ENCODE peak calls at places on chromosomes 16 and 17, in seven cellular contexts. X is cardiac muscle cell, V is PC-3, J is Caco-2, K is AG04450, Z is A549, N is esophagus muscularis mucosa. O is an unnamed sample.

GRCh38 chr17:56373981-56374380 is 219.5 kb upstream of the NOG start:
- DNase-seq in Z (no peak), X (no peak), N (no peak), K (no peak), J (peak; percentile 4), V (no peak), O (no peak)

GRCh38 chr17:48209973-48210372 is 102.4 kb downstream of the SNX11 start:
- DNase-seq in J (no peak), Z (no peak), K (no peak), X (no peak), N (no peak), V (no peak), O (no peak)

GRCh38 chr17:37234106-37234505 is 141.7 kb upstream of the C17orf78 start:
- DNase-seq in V (no peak), K (no peak), N (no peak), X (no peak), J (no peak), Z (no peak), O (no peak)

GRCh38 chr16:51875834-51876725 is 670.9 kb downstream of the TOX3 start:
- DNase-seq in V (no peak), X (no peak), Z (no peak), N (no peak), J (no peak), K (no peak), O (no peak)

GRCh38 chr17:39920218-39921210 is 2.1 kb upstream of the GSDMB start:
- DNase-seq in V (no peak), K (no peak), X (no peak), J (no peak), N (no peak), Z (no peak), O (no peak)

GRCh38 chr16:52812945-52813556 is 239.6 kb downstream of the CHD9NB start:
- DNase-seq in X (no peak), K (no peak), N (no peak), V (peak; percentile 72), J (no peak), Z (peak; percentile 10), O (peak; percentile 78)

GRCh38 chr16:76182092-76182635 is 95.0 kb upstream of the CNTNAP4 start:
- DNase-seq in Z (no peak), J (no peak), X (no peak), K (no peak), V (no peak), N (no peak), O (no peak)

GRCh38 chr17:6461792-6462524 is 17.7 kb downstream of the PIMREG start:
- DNase-seq in N (no peak), Z (no peak), V (no peak), J (no peak), K (no peak), X (no peak), O (no peak)

GRCh38 chr17:66436643-66437042 is 134.2 kb downstream of the PRKCA start:
- DNase-seq in K (no peak), J (no peak), X (no peak), V (no peak), N (no peak), Z (no peak), O (no peak)

GRCh38 chr16:85491798-85492616 is 121.1 kb upstream of the GSE1 start:
- DNase-seq in Z (no peak), K (no peak), V (peak; percentile 65), N (no peak), J (peak; percentile 92), X (peak; percentile 67), O (no peak)

GRCh38 chr17:40472733-40473452 is 28.5 kb downstream of the TNS4 start:
- DNase-seq in K (no peak), X (no peak), Z (no peak), V (peak; percentile 50), J (no peak), N (no peak), O (no peak)

GRCh38 chr17:29514792-29515191 is 52.0 kb downstream of the ABHD15 start:
- DNase-seq in Z (no peak), V (no peak), K (no peak), N (no peak), J (no peak), X (peak; percentile 3), O (no peak)

GRCh38 chr16:4313563-4314531 is 2.0 kb upstream of the GLIS2 start:
- DNase-seq in Z (peak; percentile 97), V (no peak), K (no peak), N (no peak), X (peak; percentile 61), J (peak; percentile 92), O (no peak)

DNA sequence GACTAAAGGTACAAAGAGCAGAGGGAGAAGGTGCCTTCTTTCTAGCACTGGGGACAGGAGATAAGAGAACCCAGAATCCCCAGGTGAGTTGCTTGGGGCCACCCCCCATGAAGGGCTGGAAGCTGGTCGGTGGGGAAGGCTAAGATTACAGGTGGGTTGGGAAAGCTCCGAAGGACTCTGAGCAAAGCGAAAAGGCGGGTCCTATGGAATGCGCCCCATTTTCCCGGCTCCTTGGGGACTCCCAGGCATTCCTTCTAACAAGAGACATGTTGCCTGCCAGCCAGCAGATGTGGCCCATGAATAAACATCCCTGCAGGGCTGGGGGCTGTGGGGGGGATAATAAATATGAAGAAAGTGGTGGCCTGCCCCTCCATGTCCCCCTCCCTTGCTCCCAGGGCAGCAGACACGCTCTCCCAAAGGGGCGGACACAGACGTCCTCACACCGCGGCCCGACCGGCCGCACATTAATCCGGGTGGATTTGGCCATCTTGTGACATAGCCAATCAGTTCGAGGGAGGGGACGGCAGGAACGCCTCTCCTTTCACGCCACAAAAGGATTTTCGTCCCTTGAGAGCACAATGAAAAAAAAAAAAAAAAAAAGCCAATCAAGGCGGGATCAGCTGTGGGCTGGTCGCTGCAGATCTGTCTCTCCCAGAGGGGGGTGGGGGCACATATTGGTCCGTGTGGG is 98.5 kb downstream of the SOX9 start:
- DNase-seq in X (peak; percentile 32), Z (no peak), J (no peak), K (no peak), N (no peak), V (no peak), O (no peak)
- H3K4me3 ChIP-seq in X (peak overlapping the region; percentile 18), Z (no peak overlapping the region), J (no peak overlapping the region), K (peak overlapping the region; percentile 22), N (no peak overlapping the region), V (no peak overlapping the region), O (peak overlapping the region; percentile 29)

GRCh38 chr17:32488177-32488542 is 1.4 kb downstream of the CDK5R1 start:
- DNase-seq in Z (no peak), X (no peak), K (no peak), J (no peak), N (no peak), V (no peak), O (no peak)

GRCh38 chr17:32486091-32486700 is 597 bp upstream of the CDK5R1 start:
- DNase-seq in Z (peak; percentile 76), X (peak; percentile 81), V (peak; percentile 73), J (peak; percentile 88), K (no peak), N (no peak), O (no peak)

GRCh38 chr17:32486701-32487459 is at the start of gene CDK5R1:
- DNase-seq in J (peak; percentile 90), X (peak; percentile 90), N (no peak), V (peak; percentile 50), K (no peak), Z (peak; percentile 55), O (no peak)

GRCh38 chr17:32488604-32489180 is 1.9 kb downstream of the CDK5R1 start:
- DNase-seq in V (no peak), K (no peak), J (no peak), X (no peak), Z (no peak), N (no peak), O (no peak)

GRCh38 chr17:32487460-32488176 is 825 bp downstream of the CDK5R1 start:
- DNase-seq in J (peak; percentile 47), N (no peak), Z (no peak), V (no peak), X (peak; percentile 60), K (no peak), O (no peak)
- TF ChIP-seq CTCF in J (no peak), N (no peak), Z (no peak), V (no peak), X (no peak), K (no peak), O (no peak)

GRCh38 chr17:80763293-80763867 is 218.7 kb downstream of the RPTOR start:
- DNase-seq in X (no peak), Z (no peak), V (no peak), K (no peak), N (no peak), J (no peak), O (no peak)

GRCh38 chr17:80758793-80759673 is 214.4 kb downstream of the RPTOR start:
- DNase-seq in Z (no peak), K (no peak), N (no peak), J (no peak), V (no peak), X (no peak), O (no peak)

GRCh38 chr17:80760501-80760900 is 215.9 kb downstream of the RPTOR start:
- DNase-seq in Z (no peak), V (peak; percentile 96), X (no peak), N (no peak), J (no peak), K (no peak), O (no peak)

GRCh38 chr17:80762076-80762475 is 217.4 kb downstream of the RPTOR start:
- DNase-seq in J (no peak), V (no peak), Z (no peak), X (no peak), N (no peak), K (no peak), O (no peak)

DNA sequence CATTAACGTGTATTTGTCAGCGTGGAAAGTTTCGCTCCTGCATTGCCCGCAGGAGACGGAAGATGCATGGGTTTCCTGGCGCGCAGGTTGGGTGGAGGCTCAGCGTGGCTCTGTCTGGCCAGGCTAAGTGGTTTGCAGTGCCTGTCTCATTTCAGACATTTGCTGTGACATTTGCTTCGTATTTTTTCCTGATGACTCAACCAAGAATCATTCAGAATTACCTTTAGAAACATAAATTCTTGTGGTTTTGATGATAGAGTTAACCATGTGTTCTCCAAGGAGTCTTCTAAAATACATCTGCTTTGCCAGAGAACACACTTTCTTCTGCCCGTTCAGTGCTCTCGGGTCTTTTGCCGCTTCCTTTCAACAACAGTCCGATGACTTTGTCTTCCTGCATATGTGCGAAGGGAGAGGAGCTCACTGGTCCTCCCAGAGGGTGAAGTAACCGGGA is 216.8 kb downstream of the RPTOR start:
- DNase-seq in N (no peak), X (no peak), V (peak; percentile 95), J (no peak), Z (peak; percentile 55), K (no peak), O (peak; percentile 13)
- H3K4me3 ChIP-seq in N (no peak overlapping the region), X (no peak overlapping the region), V (peak overlapping the region; percentile 54), J (no peak overlapping the region), Z (no peak overlapping the region), K (peak overlapping the region; percentile 8), O (no peak overlapping the region)

GRCh38 chr17:41894791-41895331 is 23.9 kb downstream of the ACLY start:
- DNase-seq in K (peak; percentile 67), V (peak; percentile 30), X (no peak), J (peak; percentile 65), Z (no peak), N (no peak), O (peak; percentile 78)

GRCh38 chr17:41891135-41892065 is 26.2 kb upstream of the KLHL11 start:
- DNase-seq in N (no peak), X (no peak), V (no peak), K (no peak), J (no peak), Z (no peak), O (no peak)

GRCh38 chr17:41893384-41893783 is 25.4 kb downstream of the ACLY start:
- DNase-seq in J (no peak), V (no peak), Z (no peak), K (no peak), N (no peak), X (no peak), O (no peak)

GRCh38 chr17:41895617-41896016 is 23.1 kb downstream of the ACLY start:
- DNase-seq in J (no peak), V (no peak), N (no peak), Z (no peak), X (no peak), K (no peak), O (no peak)

GRCh38 chr17:41896726-41897125 is 22.0 kb downstream of the ACLY start:
- DNase-seq in Z (no peak), V (no peak), N (no peak), X (no peak), K (no peak), J (no peak), O (no peak)
- TF ChIP-seq CTCF in Z (no peak), V (peak; percentile 9), N (no peak), X (no peak), K (no peak), J (no peak), O (peak; percentile 9)

O was measured in epithelial cell of proximal tubule.